ENCODE peak calls at places on chromosomes 3 and 15, in ten cellular contexts. One of them, this sample, is unnamed.

GRCh38 chr15:92162657-92163056 is 231.0 kb upstream of the ST8SIA2 start:
- DNase-seq in uterus: no peak
- DNase-seq in mammary epithelial cell: no peak
- DNase-seq in psoas muscle: no peak
- DNase-seq in NB4: no peak
- DNase-seq in cardiac fibroblast: no peak
- DNase-seq in WERI-Rb-1: no peak
- DNase-seq in lower lobe of right lung: no peak
- DNase-seq in upper lobe of right lung: no peak
- DNase-seq in natural killer cell: no peak
- DNase-seq in this sample: no peak

GRCh38 chr15:85737061-85737460 is 57.7 kb downstream of the KLHL25 start:
- DNase-seq in lower lobe of right lung: no peak
- DNase-seq in psoas muscle: no peak
- DNase-seq in uterus: no peak
- DNase-seq in WERI-Rb-1: no peak
- DNase-seq in natural killer cell: no peak
- DNase-seq in upper lobe of right lung: no peak
- DNase-seq in cardiac fibroblast: no peak
- DNase-seq in NB4: no peak
- DNase-seq in mammary epithelial cell: no peak
- DNase-seq in this sample: no peak

GRCh38 chr3:105022813-105023212 is 343.9 kb upstream of the ALCAM start:
- DNase-seq in WERI-Rb-1: no peak
- DNase-seq in lower lobe of right lung: no peak
- DNase-seq in psoas muscle: no peak
- DNase-seq in NB4: no peak
- DNase-seq in uterus: no peak
- DNase-seq in upper lobe of right lung: no peak
- DNase-seq in mammary epithelial cell: no peak
- DNase-seq in natural killer cell: no peak
- DNase-seq in cardiac fibroblast: no peak
- DNase-seq in this sample: no peak

GRCh38 chr3:159130108-159130507 is 328.3 kb downstream of the MFSD1 start:
- DNase-seq in uterus: no peak
- DNase-seq in NB4: peak
- DNase-seq in cardiac fibroblast: no peak
- DNase-seq in lower lobe of right lung: no peak
- DNase-seq in natural killer cell: no peak
- DNase-seq in psoas muscle: no peak
- DNase-seq in upper lobe of right lung: no peak
- DNase-seq in WERI-Rb-1: peak
- DNase-seq in mammary epithelial cell: no peak
- DNase-seq in this sample: peak

GRCh38 chr3:69865920-69866679 is 126.8 kb downstream of the MITF start:
- DNase-seq in psoas muscle: no peak
- DNase-seq in mammary epithelial cell: peak
- DNase-seq in lower lobe of right lung: peak
- DNase-seq in WERI-Rb-1: no peak
- DNase-seq in uterus: no peak
- DNase-seq in NB4: no peak
- DNase-seq in natural killer cell: no peak
- DNase-seq in upper lobe of right lung: peak
- DNase-seq in cardiac fibroblast: no peak
- DNase-seq in this sample: peak

GRCh38 chr15:79041598-79042175 is 48.9 kb downstream of the RASGRF1 start:
- DNase-seq in mammary epithelial cell: no peak
- DNase-seq in psoas muscle: no peak
- DNase-seq in WERI-Rb-1: no peak
- DNase-seq in upper lobe of right lung: no peak
- DNase-seq in lower lobe of right lung: no peak
- DNase-seq in natural killer cell: no peak
- DNase-seq in cardiac fibroblast: no peak
- DNase-seq in NB4: no peak
- DNase-seq in uterus: no peak
- DNase-seq in this sample: no peak

GRCh38 chr15:85583404-85584390 is 203.3 kb downstream of the AKAP13 start:
- DNase-seq in natural killer cell: peak
- DNase-seq in WERI-Rb-1: peak
- DNase-seq in uterus: peak
- DNase-seq in NB4: no peak
- DNase-seq in lower lobe of right lung: peak
- DNase-seq in mammary epithelial cell: peak
- DNase-seq in psoas muscle: peak
- DNase-seq in cardiac fibroblast: peak
- DNase-seq in upper lobe of right lung: peak
- DNase-seq in this sample: peak

GRCh38 chr3:156579427-156579851 is 24.5 kb upstream of the SSR3 start:
- DNase-seq in NB4: peak
- DNase-seq in uterus: no peak
- DNase-seq in upper lobe of right lung: no peak
- DNase-seq in cardiac fibroblast: no peak
- DNase-seq in mammary epithelial cell: peak
- DNase-seq in WERI-Rb-1: no peak
- DNase-seq in natural killer cell: no peak
- DNase-seq in lower lobe of right lung: no peak
- DNase-seq in psoas muscle: no peak
- DNase-seq in this sample: no peak

GRCh38 chr3:46196261-46196957 is 11.7 kb downstream of the CCR1 start:
- DNase-seq in psoas muscle: no peak
- DNase-seq in upper lobe of right lung: no peak
- DNase-seq in natural killer cell: no peak
- DNase-seq in mammary epithelial cell: no peak
- DNase-seq in lower lobe of right lung: no peak
- DNase-seq in WERI-Rb-1: no peak
- DNase-seq in uterus: no peak
- DNase-seq in NB4: no peak
- DNase-seq in cardiac fibroblast: no peak
- DNase-seq in this sample: no peak

GRCh38 chr3:16932877-16933276 is 48.1 kb downstream of the PLCL2 start:
- DNase-seq in psoas muscle: no peak
- DNase-seq in lower lobe of right lung: no peak
- DNase-seq in WERI-Rb-1: no peak
- DNase-seq in NB4: no peak
- DNase-seq in mammary epithelial cell: no peak
- DNase-seq in cardiac fibroblast: no peak
- DNase-seq in upper lobe of right lung: no peak
- DNase-seq in natural killer cell: no peak
- DNase-seq in uterus: no peak
- DNase-seq in this sample: no peak

GRCh38 chr3:107325446-107325845 is 51.8 kb upstream of the CCDC54 start:
- DNase-seq in mammary epithelial cell: no peak
- DNase-seq in lower lobe of right lung: no peak
- DNase-seq in psoas muscle: no peak
- DNase-seq in uterus: no peak
- DNase-seq in WERI-Rb-1: no peak
- DNase-seq in upper lobe of right lung: no peak
- DNase-seq in natural killer cell: no peak
- DNase-seq in cardiac fibroblast: no peak
- DNase-seq in NB4: no peak
- DNase-seq in this sample: no peak

GRCh38 chr3:48256557-48256956 is 15.7 kb downstream of the ZNF589 start:
- DNase-seq in cardiac fibroblast: no peak
- DNase-seq in upper lobe of right lung: no peak
- DNase-seq in mammary epithelial cell: no peak
- DNase-seq in NB4: no peak
- DNase-seq in psoas muscle: no peak
- DNase-seq in natural killer cell: no peak
- DNase-seq in WERI-Rb-1: no peak
- DNase-seq in uterus: no peak
- DNase-seq in lower lobe of right lung: no peak
- DNase-seq in this sample: no peak

GRCh38 chr3:150761831-150762661 is 923 bp downstream of the SIAH2 start:
- DNase-seq in NB4: peak
- DNase-seq in natural killer cell: peak
- DNase-seq in psoas muscle: peak
- DNase-seq in mammary epithelial cell: peak
- DNase-seq in cardiac fibroblast: peak
- DNase-seq in lower lobe of right lung: peak
- DNase-seq in WERI-Rb-1: no peak
- DNase-seq in upper lobe of right lung: peak
- DNase-seq in uterus: peak
- DNase-seq in this sample: peak

DNA sequence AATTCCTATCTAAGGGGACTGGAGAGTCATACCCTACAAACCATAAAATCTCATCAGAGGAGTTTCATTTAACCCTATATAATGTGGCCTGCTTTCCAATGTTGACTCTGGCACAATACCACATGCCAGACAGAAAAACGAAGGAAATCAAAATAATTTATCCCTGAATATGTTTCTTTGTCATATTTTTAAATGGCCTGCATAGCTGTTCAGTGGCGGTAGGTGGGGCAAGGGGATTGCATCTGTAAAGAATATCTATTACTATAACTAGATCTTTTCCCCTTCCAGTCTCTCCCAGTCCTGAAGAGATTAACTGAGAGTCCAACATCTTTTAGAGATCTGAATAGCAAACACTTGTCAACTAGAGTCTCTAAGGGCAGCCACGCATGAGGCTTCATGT is 278.1 kb upstream of the CTNNB1 start:
- DNase-seq in NB4: no peak
- DNase-seq in cardiac fibroblast: no peak
- DNase-seq in upper lobe of right lung: no peak
- DNase-seq in lower lobe of right lung: no peak
- DNase-seq in natural killer cell: no peak
- DNase-seq in psoas muscle: no peak
- DNase-seq in uterus: no peak
- DNase-seq in WERI-Rb-1: no peak
- DNase-seq in mammary epithelial cell: no peak
- DNase-seq in this sample: no peak
- TF ChIP-seq CTCF in NB4: no peak
- TF ChIP-seq CTCF in cardiac fibroblast: no peak
- TF ChIP-seq CTCF in upper lobe of right lung: no peak
- TF ChIP-seq CTCF in lower lobe of right lung: no peak
- TF ChIP-seq CTCF in natural killer cell: no peak
- TF ChIP-seq CTCF in psoas muscle: no peak
- TF ChIP-seq CTCF in uterus: no peak
- TF ChIP-seq CTCF in WERI-Rb-1: no peak
- TF ChIP-seq CTCF in mammary epithelial cell: no peak
- TF ChIP-seq CTCF in this sample: no peak

GRCh38 chr3:119880966-119881365 is 99.1 kb downstream of the NR1I2 start:
- DNase-seq in mammary epithelial cell: peak
- DNase-seq in lower lobe of right lung: no peak
- DNase-seq in natural killer cell: no peak
- DNase-seq in cardiac fibroblast: no peak
- DNase-seq in WERI-Rb-1: no peak
- DNase-seq in psoas muscle: no peak
- DNase-seq in uterus: no peak
- DNase-seq in NB4: no peak
- DNase-seq in upper lobe of right lung: no peak
- DNase-seq in this sample: no peak

GRCh38 chr3:119885746-119886530 is 104.0 kb downstream of the NR1I2 start:
- DNase-seq in mammary epithelial cell: peak
- DNase-seq in lower lobe of right lung: no peak
- DNase-seq in psoas muscle: no peak
- DNase-seq in WERI-Rb-1: no peak
- DNase-seq in natural killer cell: no peak
- DNase-seq in cardiac fibroblast: no peak
- DNase-seq in upper lobe of right lung: no peak
- DNase-seq in uterus: no peak
- DNase-seq in NB4: no peak
- DNase-seq in this sample: no peak

GRCh38 chr3:119884161-119884557 is 102.3 kb downstream of the NR1I2 start:
- DNase-seq in uterus: no peak
- DNase-seq in upper lobe of right lung: no peak
- DNase-seq in psoas muscle: no peak
- DNase-seq in WERI-Rb-1: no peak
- DNase-seq in cardiac fibroblast: no peak
- DNase-seq in natural killer cell: no peak
- DNase-seq in mammary epithelial cell: no peak
- DNase-seq in NB4: no peak
- DNase-seq in lower lobe of right lung: no peak
- DNase-seq in this sample: no peak

GRCh38 chr3:119883461-119884160 is 101.7 kb downstream of the NR1I2 start:
- DNase-seq in mammary epithelial cell: no peak
- DNase-seq in cardiac fibroblast: no peak
- DNase-seq in lower lobe of right lung: no peak
- DNase-seq in psoas muscle: no peak
- DNase-seq in NB4: no peak
- DNase-seq in upper lobe of right lung: no peak
- DNase-seq in WERI-Rb-1: no peak
- DNase-seq in natural killer cell: no peak
- DNase-seq in uterus: no peak
- DNase-seq in this sample: no peak
- TF ChIP-seq CTCF in mammary epithelial cell: no peak
- TF ChIP-seq CTCF in cardiac fibroblast: no peak
- TF ChIP-seq CTCF in lower lobe of right lung: no peak
- TF ChIP-seq CTCF in psoas muscle: no peak
- TF ChIP-seq CTCF in NB4: no peak
- TF ChIP-seq CTCF in upper lobe of right lung: no peak
- TF ChIP-seq CTCF in WERI-Rb-1: no peak
- TF ChIP-seq CTCF in natural killer cell: no peak
- TF ChIP-seq CTCF in uterus: no peak
- TF ChIP-seq CTCF in this sample: no peak

GRCh38 chr15:33069161-33069560 is 125.4 kb downstream of the FMN1 start:
- DNase-seq in upper lobe of right lung: no peak
- DNase-seq in lower lobe of right lung: no peak
- DNase-seq in NB4: no peak
- DNase-seq in cardiac fibroblast: no peak
- DNase-seq in uterus: no peak
- DNase-seq in WERI-Rb-1: no peak
- DNase-seq in natural killer cell: no peak
- DNase-seq in psoas muscle: no peak
- DNase-seq in mammary epithelial cell: no peak
- DNase-seq in this sample: no peak

GRCh38 chr15:33071451-33071850 is 123.1 kb downstream of the FMN1 start:
- DNase-seq in WERI-Rb-1: no peak
- DNase-seq in lower lobe of right lung: no peak
- DNase-seq in natural killer cell: no peak
- DNase-seq in psoas muscle: no peak
- DNase-seq in uterus: no peak
- DNase-seq in upper lobe of right lung: no peak
- DNase-seq in NB4: no peak
- DNase-seq in mammary epithelial cell: no peak
- DNase-seq in cardiac fibroblast: no peak
- DNase-seq in this sample: no peak

GRCh38 chr15:33076937-33077336 is 117.6 kb downstream of the FMN1 start:
- DNase-seq in WERI-Rb-1: no peak
- DNase-seq in cardiac fibroblast: no peak
- DNase-seq in lower lobe of right lung: no peak
- DNase-seq in NB4: no peak
- DNase-seq in uterus: no peak
- DNase-seq in natural killer cell: no peak
- DNase-seq in upper lobe of right lung: no peak
- DNase-seq in mammary epithelial cell: no peak
- DNase-seq in psoas muscle: no peak
- DNase-seq in this sample: no peak

GRCh38 chr15:33074942-33075341 is 119.6 kb downstream of the FMN1 start:
- DNase-seq in uterus: no peak
- DNase-seq in upper lobe of right lung: no peak
- DNase-seq in cardiac fibroblast: no peak
- DNase-seq in natural killer cell: no peak
- DNase-seq in mammary epithelial cell: peak
- DNase-seq in WERI-Rb-1: no peak
- DNase-seq in psoas muscle: no peak
- DNase-seq in NB4: no peak
- DNase-seq in lower lobe of right lung: no peak
- DNase-seq in this sample: no peak
- TF ChIP-seq CTCF in uterus: no peak
- TF ChIP-seq CTCF in upper lobe of right lung: peak
- TF ChIP-seq CTCF in cardiac fibroblast: no peak
- TF ChIP-seq CTCF in natural killer cell: no peak
- TF ChIP-seq CTCF in mammary epithelial cell: peak
- TF ChIP-seq CTCF in WERI-Rb-1: peak
- TF ChIP-seq CTCF in psoas muscle: peak
- TF ChIP-seq CTCF in NB4: no peak
- TF ChIP-seq CTCF in lower lobe of right lung: no peak
- TF ChIP-seq CTCF in this sample: no peak

GRCh38 chr3:34374521-34374920 is 576.1 kb downstream of the PDCD6IP start:
- DNase-seq in upper lobe of right lung: no peak
- DNase-seq in WERI-Rb-1: no peak
- DNase-seq in psoas muscle: no peak
- DNase-seq in NB4: no peak
- DNase-seq in cardiac fibroblast: no peak
- DNase-seq in natural killer cell: no peak
- DNase-seq in mammary epithelial cell: no peak
- DNase-seq in lower lobe of right lung: no peak
- DNase-seq in uterus: no peak
- DNase-seq in this sample: no peak
- TF ChIP-seq CTCF in upper lobe of right lung: no peak
- TF ChIP-seq CTCF in WERI-Rb-1: peak
- TF ChIP-seq CTCF in psoas muscle: no peak
- TF ChIP-seq CTCF in NB4: no peak
- TF ChIP-seq CTCF in cardiac fibroblast: no peak
- TF ChIP-seq CTCF in natural killer cell: no peak
- TF ChIP-seq CTCF in mammary epithelial cell: no peak
- TF ChIP-seq CTCF in lower lobe of right lung: no peak
- TF ChIP-seq CTCF in uterus: no peak
- TF ChIP-seq CTCF in this sample: no peak